ENCODE peak calls at places on chromosomes 1 and 21, in six cellular contexts. C, B, S, Y, L and I are unnamed samples.

GRCh38 chr1:71861022-71861421 is 421.3 kb downstream of the NEGR1 start:
- DNase-seq in C (no peak), B (no peak), S (no peak), Y (no peak), L (peak; percentile 8), I (no peak)

GRCh38 chr1:1421147-1421906 is at the start of gene ANKRD65:
- DNase-seq in C (no peak), B (no peak), S (no peak), Y (no peak), L (no peak), I (no peak)

GRCh38 chr1:195664628-195665027 is 943.6 kb downstream of the KCNT2 start:
- DNase-seq in C (no peak), B (no peak), S (no peak), Y (no peak), L (no peak), I (no peak)

GRCh38 chr1:196143602-196144342 is 464.5 kb downstream of the KCNT2 start:
- DNase-seq in C (no peak), B (no peak), S (no peak), Y (no peak), L (no peak), I (peak; percentile 2)

GRCh38 chr21:16159213-16159970 is 429.6 kb downstream of the USP25 start:
- DNase-seq in C (no peak), B (no peak), S (no peak), Y (peak; percentile 19), L (no peak), I (no peak)

GRCh38 chr1:57111210-57111609 is 145.4 kb upstream of the C8B start:
- DNase-seq in C (no peak), B (no peak), S (no peak), Y (no peak), L (no peak), I (no peak)

GRCh38 chr1:38451541-38451993 is 405.0 kb upstream of the POU3F1 start:
- DNase-seq in C (no peak), B (no peak), S (no peak), Y (no peak), L (no peak), I (no peak)

GRCh38 chr1:6587261-6588005 is 7.6 kb downstream of the ZBTB48 start:
- DNase-seq in C (peak; percentile 30), B (no peak), S (no peak), Y (no peak), L (no peak), I (peak; percentile 56)

GRCh38 chr1:1026599-1027413 is 6.9 kb downstream of the AGRN start:
- DNase-seq in C (no peak), B (no peak), S (no peak), Y (no peak), L (no peak), I (no peak)

GRCh38 chr21:15282666-15283065 is 217.9 kb upstream of the NRIP1 start:
- DNase-seq in C (no peak), B (no peak), S (no peak), Y (no peak), L (no peak), I (no peak)

GRCh38 chr1:2382621-2383361 is 8.6 kb downstream of the MORN1 start:
- DNase-seq in C (no peak), B (peak; percentile 75), S (peak; percentile 30), Y (no peak), L (peak; percentile 6), I (peak; percentile 33)

GRCh38 chr1:6127587-6128163 is 52.4 kb downstream of the CHD5 start:
- DNase-seq in C (no peak), B (peak; percentile 78), S (peak; percentile 85), Y (no peak), L (peak; percentile 20), I (peak; percentile 63)

GRCh38 chr1:10986525-10986890 is 25.9 kb upstream of the TARDBP start:
- DNase-seq in C (no peak), B (no peak), S (no peak), Y (no peak), L (no peak), I (no peak)